ENCODE peak calls at places on chromosomes 11 and 22, in eight cellular contexts. C, N, R, S, T, L, I and W are unnamed samples.
A peak's percentile ranks its signal among the peaks of the same experiment; 100 is the strongest.

GRCh38 chr22:44085743-44086741 is 61.9 kb downstream of the PARVB start:
- DNase-seq in C (peak; percentile 76), N (peak; percentile 66), R (peak; percentile 34), S (peak; percentile 65), T (peak; percentile 52), L (peak; percentile 77), I (peak; percentile 90), W (peak; percentile 59)

GRCh38 chr11:528815-529728 is 6.3 kb downstream of the HRAS start:
- DNase-seq in C (no peak), N (no peak), R (no peak), S (peak; percentile 6), T (no peak), L (no peak), I (no peak), W (no peak)

GRCh38 chr11:72413914-72414628 is 20.3 kb downstream of the CLPB start:
- DNase-seq in C (peak; percentile 80), N (peak; percentile 80), R (peak; percentile 81), S (peak; percentile 93), T (peak; percentile 57), L (peak; percentile 78), I (peak; percentile 90), W (peak; percentile 84)

GRCh38 chr11:43866520-43866919 is 14.1 kb upstream of the ALKBH3 start:
- DNase-seq in C (no peak), N (no peak), R (no peak), S (no peak), T (no peak), L (no peak), I (no peak), W (no peak)

GRCh38 chr11:130611791-130612251 is 163.4 kb downstream of the ADAMTS15 start:
- DNase-seq in C (no peak), N (no peak), R (peak; percentile 7), S (no peak), T (no peak), L (no peak), I (peak; percentile 52), W (no peak)

GRCh38 chr11:1218788-1219445 is 3.9 kb upstream of the MUC5B start:
- DNase-seq in C (peak; percentile 26), N (no peak), R (no peak), S (no peak), T (no peak), L (no peak), I (no peak), W (no peak)

GRCh38 chr11:70135142-70136132 is 57.3 kb downstream of the ANO1 start:
- DNase-seq in C (no peak), N (peak; percentile 51), R (no peak), S (peak; percentile 37), T (no peak), L (no peak), I (no peak), W (no peak)

GRCh38 chr11:77968337-77968736 is 26.1 kb downstream of the INTS4 start:
- DNase-seq in C (no peak), N (no peak), R (no peak), S (no peak), T (no peak), L (no peak), I (no peak), W (peak; percentile 37)

GRCh38 chr11:69864930-69865661 is 45.9 kb upstream of the FGF3 start:
- DNase-seq in C (peak; percentile 10), N (no peak), R (no peak), S (no peak), T (no peak), L (no peak), I (no peak), W (no peak)

GRCh38 chr11:85718991-85719807 is 33.2 kb upstream of the CCDC89 start:
- DNase-seq in C (no peak), N (peak; percentile 90), R (no peak), S (peak; percentile 45), T (peak; percentile 82), L (peak; percentile 86), I (peak; percentile 99), W (no peak)

GRCh38 chr11:19380375-19380774 is 139.6 kb upstream of the E2F8 start:
- DNase-seq in C (no peak), N (no peak), R (no peak), S (peak; percentile 23), T (peak; percentile 29), L (no peak), I (peak; percentile 85), W (no peak)

GRCh38 chr11:35584321-35584720 is 33.9 kb upstream of the FJX1 start:
- DNase-seq in C (no peak), N (no peak), R (no peak), S (no peak), T (no peak), L (no peak), I (peak; percentile 77), W (no peak)

GRCh38 chr11:12110714-12111481 is 508 bp downstream of the MICAL2 start:
- DNase-seq in C (peak; percentile 50), N (peak; percentile 63), R (no peak), S (no peak), T (no peak), L (peak; percentile 62), I (peak; percentile 34), W (no peak)

GRCh38 chr22:23251445-23252093 is 71.3 kb downstream of the BCR start:
- DNase-seq in C (no peak), N (no peak), R (no peak), S (peak; percentile 70), T (peak; percentile 12), L (no peak), I (peak; percentile 1), W (no peak)

GRCh38 chr11:78672850-78673641 is 98.4 kb upstream of the NARS2 start:
- DNase-seq in C (no peak), N (no peak), R (no peak), S (no peak), T (no peak), L (no peak), I (no peak), W (no peak)

GRCh38 chr22:46071451-46072029 is 78.8 kb upstream of the PPARA start:
- DNase-seq in C (peak; percentile 88), N (peak; percentile 74), R (peak; percentile 58), S (peak; percentile 79), T (peak; percentile 80), L (peak; percentile 59), I (peak; percentile 89), W (peak; percentile 44)

GRCh38 chr11:62143727-62144126 is 19.9 kb downstream of the INCENP start:
- DNase-seq in C (peak; percentile 26), N (no peak), R (no peak), S (no peak), T (no peak), L (no peak), I (no peak), W (no peak)

GRCh38 chr22:20258584-20259335 is 9.4 kb downstream of the RTN4R start:
- DNase-seq in C (peak; percentile 50), N (no peak), R (no peak), S (no peak), T (no peak), L (peak; percentile 45), I (no peak), W (peak; percentile 35)

GRCh38 chr11:69245491-69246345 is 48.2 kb upstream of the MYEOV start:
- DNase-seq in C (no peak), N (no peak), R (no peak), S (no peak), T (no peak), L (no peak), I (no peak), W (no peak)

GRCh38 chr11:76974179-76974891 is 59.9 kb upstream of the B3GNT6 start:
- DNase-seq in C (no peak), N (no peak), R (no peak), S (no peak), T (no peak), L (no peak), I (no peak), W (no peak)

GRCh38 chr11:15073361-15074205 is at the start of gene CALCB:
- DNase-seq in C (peak; percentile 83), N (peak; percentile 75), R (no peak), S (peak; percentile 55), T (no peak), L (peak; percentile 74), I (no peak), W (no peak)

GRCh38 chr11:3049430-3050243 is 7.6 kb downstream of the CARS1 start:
- DNase-seq in C (peak; percentile 39), N (no peak), R (peak; percentile 97), S (peak; percentile 82), T (peak; percentile 35), L (no peak), I (peak; percentile 86), W (peak; percentile 10)

DNA sequence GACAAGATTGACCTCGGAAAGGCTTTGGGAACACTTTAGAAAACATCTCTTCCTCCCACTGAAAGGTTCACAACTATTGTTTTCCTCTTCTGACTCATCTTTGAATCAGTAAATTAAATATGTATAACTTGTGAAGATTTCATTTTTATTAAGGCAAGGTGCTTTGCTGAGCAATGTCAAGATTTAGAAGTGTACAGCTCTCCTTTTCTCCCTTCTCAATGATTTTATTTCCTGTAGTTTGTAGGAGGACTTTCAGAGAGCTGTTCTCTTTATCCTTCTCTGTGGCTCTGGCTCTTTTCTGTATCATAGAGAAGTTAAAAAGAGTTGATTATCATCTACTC is 594.2 kb downstream of the METTL15 start:
- DNase-seq in C (no peak), N (no peak), R (no peak), S (no peak), T (peak; percentile 4), L (no peak), I (no peak), W (no peak)
- TF ChIP-seq EZH2phosphoT487 in C (no peak), N (no peak), R (no peak), S (no peak), T (no peak), L (no peak), I (no peak), W (no peak)

GRCh38 chr11:67408437-67409200 is 4.7 kb downstream of the TBC1D10C start:
- DNase-seq in C (no peak), N (no peak), R (no peak), S (no peak), T (no peak), L (no peak), I (no peak), W (no peak)
- H3K79me2 ChIP-seq in C (no peaks in the 10 kb centered on the region), N (no peaks in the 10 kb centered on the region), R (no peaks in the 10 kb centered on the region), S (no peaks in the 10 kb centered on the region), T (no peaks in the 10 kb centered on the region), L (no peaks in the 10 kb centered on the region), I (no peaks in the 10 kb centered on the region), W (peaks cover 36% of the 10 kb centered on the region)

DNA sequence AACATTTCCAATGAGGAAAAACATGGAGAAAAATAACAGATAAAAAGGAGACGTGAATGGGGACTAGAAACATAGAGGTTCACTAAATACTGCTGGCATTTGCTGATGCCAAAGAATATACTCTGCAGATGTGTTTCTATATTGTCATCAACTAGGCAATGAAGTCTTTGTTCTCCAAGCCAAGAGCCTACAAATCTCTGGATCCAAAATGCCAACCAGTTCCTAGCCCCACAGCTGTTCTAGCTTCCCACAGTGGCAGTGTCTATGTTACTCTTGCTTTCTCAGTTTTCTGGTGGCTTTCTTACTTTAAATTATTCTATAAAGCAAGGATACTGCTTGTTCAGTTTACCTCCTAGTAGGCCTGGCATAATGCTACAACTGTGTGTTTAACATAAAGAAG is 977.9 kb upstream of the CCDC90B start:
- DNase-seq in C (no peak), N (no peak), R (no peak), S (no peak), T (no peak), L (no peak), I (no peak), W (no peak)
- TF ChIP-seq EZH2phosphoT487 in C (no peak), N (no peak), R (no peak), S (no peak), T (no peak), L (no peak), I (no peak), W (no peak)

DNA sequence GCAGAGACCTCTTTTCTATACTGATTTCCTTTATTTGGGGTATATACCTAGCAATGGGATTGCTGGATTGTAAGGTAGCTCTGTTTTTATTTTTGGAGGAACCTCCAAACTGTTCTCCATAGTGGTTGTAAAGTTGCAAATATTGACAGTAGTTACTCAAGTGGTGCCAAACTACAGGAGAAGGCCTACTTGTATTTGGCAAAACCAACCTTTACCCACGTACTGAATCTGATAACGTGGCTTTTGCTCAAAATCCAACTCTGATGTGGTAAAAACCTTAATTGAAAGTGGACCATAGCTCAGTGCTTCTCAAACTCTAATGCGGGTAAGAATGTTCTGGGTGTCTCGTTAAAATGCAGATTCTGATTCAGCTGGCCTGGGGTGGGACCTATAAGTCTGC is 69.7 kb downstream of the PACS1 start:
- DNase-seq in C (no peak), N (no peak), R (no peak), S (no peak), T (no peak), L (no peak), I (no peak), W (no peak)
- H3K79me2 ChIP-seq in C (peaks cover 100% of the 10 kb centered on the region), N (no peaks in the 10 kb centered on the region), R (peaks cover 23% of the 10 kb centered on the region), S (peaks cover 39% of the 10 kb centered on the region), T (peaks cover 3% of the 10 kb centered on the region), L (no peaks in the 10 kb centered on the region), I (peaks cover 27% of the 10 kb centered on the region), W (no peaks in the 10 kb centered on the region)